ENCODE peak calls at places on chromosomes 12 and 14, in six cellular contexts. M, P, A, R, X and G are unnamed samples.

GRCh38 chr14:37036669-37037341 is 135.6 kb downstream of the SLC25A21 start:
- DNase-seq in P (no peak), X (no peak), R (no peak), A (no peak), M (no peak), G (no peak)

GRCh38 chr14:54737132-54737711 is 165.4 kb downstream of the GCH1 start:
- DNase-seq in P (no peak), M (no peak), R (peak), X (no peak), A (no peak), G (no peak)

GRCh38 chr12:105319691-105320209 is 10.7 kb upstream of the C12orf75 start:
- DNase-seq in A (no peak), X (no peak), P (no peak), R (no peak), M (no peak), G (no peak)

GRCh38 chr12:122203301-122203967 is at the start of gene B3GNT4:
- DNase-seq in R (peak), M (peak), P (peak), A (peak), X (no peak), G (no peak)

GRCh38 chr14:89276424-89276975 is 140.5 kb downstream of the FOXN3 start:
- DNase-seq in X (no peak), A (no peak), P (peak), M (no peak), R (peak), G (no peak)

GRCh38 chr12:106712768-106713167 is 61.7 kb upstream of the RIC8B start:
- DNase-seq in P (no peak), R (no peak), X (no peak), M (no peak), A (peak), G (no peak)

GRCh38 chr14:76011959-76012802 is 26.6 kb downstream of the IFT43 start:
- DNase-seq in X (no peak), P (no peak), M (no peak), A (no peak), R (peak), G (no peak)

GRCh38 chr14:100988411-100988900 is 84.9 kb upstream of the RTL1 start:
- DNase-seq in A (no peak), M (no peak), P (no peak), R (no peak), X (no peak), G (no peak)

GRCh38 chr14:50542941-50543418 is 10.6 kb upstream of the MAP4K5 start:
- DNase-seq in X (no peak), P (no peak), R (peak), M (no peak), A (no peak), G (no peak)

GRCh38 chr12:49524660-49525324 is 14.0 kb upstream of the KCNH3 start:
- DNase-seq in P (no peak), X (no peak), M (no peak), A (peak), R (no peak), G (no peak)

GRCh38 chr14:26707234-26707633 is 109.4 kb upstream of the NOVA1 start:
- DNase-seq in A (no peak), X (no peak), R (no peak), P (no peak), M (no peak), G (no peak)

GRCh38 chr12:39723831-39724230 is 104.2 kb upstream of the ABCD2 start:
- DNase-seq in P (no peak), X (peak), M (no peak), R (no peak), A (no peak), G (no peak)

GRCh38 chr14:69107407-69108003 is 45.4 kb downstream of the DCAF5 start:
- DNase-seq in X (no peak), P (no peak), R (peak), A (no peak), M (no peak), G (no peak)

GRCh38 chr14:46490150-46490769 is 161.3 kb downstream of the RPL10L start:
- DNase-seq in X (no peak), M (no peak), P (no peak), R (peak), A (no peak), G (no peak)

GRCh38 chr14:28756896-28757570 is 9.6 kb upstream of the FOXG1 start:
- DNase-seq in M (no peak), P (no peak), R (peak), A (no peak), X (peak), G (no peak)